ENCODE peak calls at places on chromosomes 2 and 18, in ten cellular contexts. B is Panc1, L is HCT116, P is sigmoid colon, W is SK-N-SH, T is H1, D is prostate gland, R is GM23338, G is endothelial cell of umbilical vein, J is transverse colon. Q is an unnamed sample.

GRCh38 chr2:65282492-65283053 is 54.9 kb downstream of the ACTR2 start:
- DNase-seq in B (no peak), L (no peak), P (no peak), W (no peak), T (peak), D (no peak), R (no peak), G (no peak), J (no peak), Q (no peak)

GRCh38 chr18:3704556-3705162 is 254.7 kb downstream of the TGIF1 start:
- DNase-seq in B (no peak), L (no peak), P (no peak), W (no peak), T (no peak), D (no peak), R (no peak), G (no peak), J (no peak), Q (no peak)

GRCh38 chr2:68368657-68369339 is 3.7 kb downstream of the PLEK start:
- DNase-seq in B (no peak), L (no peak), P (no peak), W (no peak), T (no peak), D (no peak), R (no peak), G (no peak), J (no peak), Q (no peak)

GRCh38 chr18:48037481-48038271 is 107.2 kb upstream of the SMAD2 start:
- DNase-seq in B (no peak), L (peak), P (peak), W (peak), T (peak), D (no peak), R (peak), G (peak), J (no peak), Q (no peak)

GRCh38 chr2:110796724-110797301 is 64.4 kb downstream of the ACOXL start:
- DNase-seq in B (no peak), L (no peak), P (no peak), W (no peak), T (no peak), D (peak), R (no peak), G (no peak), J (no peak), Q (no peak)

GRCh38 chr2:136363921-136364320 is 246.0 kb upstream of the CXCR4 start:
- DNase-seq in B (no peak), L (no peak), P (no peak), W (no peak), T (peak), D (no peak), R (no peak), G (peak), J (no peak), Q (no peak)

GRCh38 chr2:238067939-238068338 is 7.1 kb downstream of the SCLY start:
- DNase-seq in B (no peak), L (no peak), P (no peak), W (no peak), T (no peak), D (no peak), R (no peak), G (no peak), J (no peak), Q (no peak)

GRCh38 chr2:128324008-128324896 is 5.6 kb upstream of the HS6ST1 start:
- DNase-seq in B (no peak), L (no peak), P (peak), W (no peak), T (no peak), D (peak), R (no peak), G (no peak), J (no peak), Q (no peak)

GRCh38 chr18:48820483-48821250 is 130.1 kb downstream of the SMAD7 start:
- DNase-seq in B (no peak), L (no peak), P (peak), W (no peak), T (peak), D (no peak), R (no peak), G (no peak), J (peak), Q (no peak)

GRCh38 chr2:47501374-47502200 is 98.6 kb downstream of the MSH2 start:
- DNase-seq in B (no peak), L (no peak), P (no peak), W (no peak), T (no peak), D (no peak), R (no peak), G (peak), J (no peak), Q (no peak)

GRCh38 chr2:182941121-182941713 is 74.8 kb upstream of the FRZB start:
- DNase-seq in B (no peak), L (no peak), P (no peak), W (peak), T (no peak), D (no peak), R (no peak), G (no peak), J (no peak), Q (no peak)

GRCh38 chr2:137951606-137952005 is 12.7 kb upstream of the HNMT start:
- DNase-seq in B (no peak), L (no peak), P (no peak), W (no peak), T (no peak), D (no peak), R (no peak), G (no peak), J (no peak), Q (no peak)

GRCh38 chr2:174777334-174777733 is 13.1 kb upstream of the CHRNA1 start:
- DNase-seq in B (no peak), L (no peak), P (no peak), W (no peak), T (no peak), D (no peak), R (no peak), G (no peak), J (no peak), Q (no peak)

GRCh38 chr2:26449278-26450030 is 28.5 kb downstream of the OTOF start:
- DNase-seq in B (no peak), L (no peak), P (peak), W (no peak), T (peak), D (no peak), R (no peak), G (no peak), J (no peak), Q (no peak)

GRCh38 chr2:107362973-107363372 is 463.7 kb upstream of the RGPD4 start:
- DNase-seq in B (no peak), L (no peak), P (no peak), W (no peak), T (no peak), D (no peak), R (no peak), G (no peak), J (no peak), Q (no peak)

GRCh38 chr2:187499941-187500532 is 52.0 kb upstream of the CALCRL start:
- DNase-seq in B (peak), L (peak), P (peak), W (peak), T (peak), D (peak), R (peak), G (peak), J (peak), Q (no peak)

GRCh38 chr2:44120428-44120827 is 48.2 kb upstream of the PPM1B start:
- DNase-seq in B (no peak), L (no peak), P (no peak), W (no peak), T (no peak), D (no peak), R (no peak), G (no peak), J (no peak), Q (no peak)

DNA sequence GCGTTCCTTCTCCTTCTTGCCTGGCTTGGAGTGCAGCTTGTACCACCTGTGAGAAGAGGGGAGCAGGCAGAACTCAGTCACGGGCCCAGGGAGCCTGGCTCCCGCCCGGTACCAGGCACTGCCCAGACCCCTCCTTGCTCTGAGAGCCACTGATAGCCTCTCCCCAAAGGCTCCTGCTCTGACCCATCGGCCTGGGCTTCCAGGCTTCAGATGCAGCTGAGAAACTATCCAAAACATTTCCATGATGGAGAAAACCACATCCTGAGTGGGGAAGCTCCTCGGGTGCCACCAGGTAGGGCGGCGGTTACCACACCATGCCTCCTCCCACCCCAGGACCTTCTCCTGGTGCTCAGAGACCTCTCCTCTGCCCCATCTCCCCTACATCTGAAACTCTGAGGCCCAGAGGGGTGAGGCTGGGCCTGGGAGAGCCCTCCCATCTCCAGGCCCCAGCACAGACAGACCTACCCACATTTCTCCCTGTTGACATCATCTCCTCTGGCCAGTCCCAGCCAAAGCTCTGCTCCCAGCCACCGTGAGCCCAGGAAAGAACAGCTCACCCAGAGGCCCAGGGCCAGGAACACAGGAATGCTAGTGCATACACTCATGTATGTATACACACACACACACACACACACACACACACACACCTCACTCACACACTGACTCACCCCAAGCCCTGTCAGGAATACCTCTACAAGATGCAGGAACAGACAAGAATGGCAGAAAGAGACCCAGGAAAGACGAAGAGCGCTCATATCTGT is 17.9 kb upstream of the SFXN5 start:
- DNase-seq in B (peak), L (peak), P (no peak), W (no peak), T (no peak), D (no peak), R (no peak), G (peak), J (no peak), Q (no peak)
- TF ChIP-seq POLR2AphosphoS5 in B (no peak), L (no peak), P (no peak), W (peak), T (no peak), D (no peak), R (no peak), G (no peak), J (no peak), Q (no peak)

GRCh38 chr2:10007921-10008808 is 35.2 kb upstream of the KLF11 start:
- DNase-seq in B (no peak), L (no peak), P (peak), W (no peak), T (no peak), D (no peak), R (no peak), G (no peak), J (no peak), Q (no peak)

GRCh38 chr2:10009271-10009810 is 34.0 kb upstream of the KLF11 start:
- DNase-seq in B (no peak), L (no peak), P (peak), W (peak), T (no peak), D (no peak), R (no peak), G (no peak), J (no peak), Q (peak)

GRCh38 chr2:10009811-10010781 is 33.3 kb upstream of the KLF11 start:
- DNase-seq in B (no peak), L (no peak), P (peak), W (peak), T (no peak), D (no peak), R (no peak), G (no peak), J (peak), Q (peak)

GRCh38 chr2:10007440-10007839 is 35.9 kb upstream of the KLF11 start:
- DNase-seq in B (no peak), L (no peak), P (peak), W (no peak), T (no peak), D (no peak), R (no peak), G (no peak), J (no peak), Q (no peak)

DNA sequence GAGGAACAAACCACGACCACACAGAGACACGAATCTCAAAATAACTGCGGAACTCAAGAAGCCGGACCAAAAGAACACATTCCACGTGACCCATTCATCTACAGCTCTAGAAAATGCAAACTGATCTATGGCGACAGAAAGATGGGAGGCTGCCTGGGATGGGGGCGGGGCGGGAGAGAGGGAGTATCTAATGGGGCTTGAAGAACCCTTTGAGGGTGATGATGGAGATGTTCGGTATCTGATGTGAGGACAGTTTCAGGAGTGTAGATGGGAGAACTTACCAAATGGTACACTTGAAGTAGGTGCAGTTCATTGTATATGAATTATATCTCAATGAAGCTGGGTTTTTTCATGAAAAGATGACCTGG is 34.6 kb upstream of the KLF11 start:
- DNase-seq in B (no peak), L (no peak), P (peak), W (no peak), T (no peak), D (no peak), R (no peak), G (no peak), J (no peak), Q (no peak)
- TF ChIP-seq CTCF in B (no peak), L (no peak), P (no peak), W (no peak), T (no peak), D (no peak), R (no peak), G (no peak), J (no peak), Q (no peak)

GRCh38 chr2:236964291-236964690 is 121.4 kb upstream of the COPS8 start:
- DNase-seq in B (no peak), L (no peak), P (peak), W (no peak), T (no peak), D (no peak), R (no peak), G (no peak), J (no peak), Q (no peak)
- TF ChIP-seq POLR2AphosphoS5 in B (no peak), L (no peak), P (no peak), W (no peak), T (no peak), D (no peak), R (no peak), G (no peak), J (no peak), Q (peak)

GRCh38 chr18:26563024-26563423 is 14.7 kb upstream of the KCTD1 start:
- DNase-seq in B (no peak), L (no peak), P (no peak), W (no peak), T (no peak), D (no peak), R (no peak), G (no peak), J (no peak), Q (no peak)

GRCh38 chr18:26568926-26569700 is 20.8 kb upstream of the KCTD1 start:
- DNase-seq in B (no peak), L (no peak), P (no peak), W (no peak), T (no peak), D (no peak), R (no peak), G (no peak), J (no peak), Q (no peak)

GRCh38 chr18:26568513-26568912 is 20.2 kb upstream of the KCTD1 start:
- DNase-seq in B (no peak), L (no peak), P (no peak), W (no peak), T (no peak), D (no peak), R (no peak), G (no peak), J (no peak), Q (no peak)

GRCh38 chr18:26565514-26565913 is 17.2 kb upstream of the KCTD1 start:
- DNase-seq in B (no peak), L (no peak), P (no peak), W (no peak), T (no peak), D (no peak), R (no peak), G (no peak), J (no peak), Q (no peak)

GRCh38 chr18:26566874-26567273 is 18.5 kb upstream of the KCTD1 start:
- DNase-seq in B (no peak), L (no peak), P (no peak), W (no peak), T (no peak), D (no peak), R (peak), G (no peak), J (no peak), Q (no peak)
- TF ChIP-seq CTCF in B (peak), L (no peak), P (no peak), W (no peak), T (no peak), D (no peak), R (peak), G (no peak), J (no peak), Q (no peak)

GRCh38 chr2:73071452-73072399 is at the start of gene SFXN5:
- DNase-seq in B (peak), L (peak), P (peak), W (peak), T (peak), D (peak), R (peak), G (peak), J (peak), Q (peak)
- TF ChIP-seq POLR2AphosphoS5 in B (peak), L (peak), P (peak), W (peak), T (peak), D (peak), R (peak), G (peak), J (peak), Q (peak)